ENCODE peak calls at places on chromosomes 11 and 22, in seven cellular contexts. V is activated T-cell treated with anti-CD3 and anti-CD28 coated beads for 4 hours; Q is brain microvascular endothelial cell; G is sigmoid colon; N is progenitor cell of endocrine pancreas; U is activated CD8-positive, alpha-beta memory T cell treated with anti-CD3 and anti-CD28 coated beads, Interleukin-2, amount 50 U/mL, for 4 hours; H is adrenal gland. P is an unnamed sample.

GRCh38 chr22:43014062-43014875 is 680 bp downstream of the PACSIN2 start:
- DNase-seq in V (no peak), Q (no peak), G (peak), N (peak), U (peak), H (peak), P (peak)

GRCh38 chr11:79088967-79089366 is 351.9 kb downstream of the TENM4 start:
- DNase-seq in V (no peak), Q (no peak), G (no peak), N (no peak), U (no peak), H (no peak), P (no peak)

GRCh38 chr11:1060885-1061616 is 13.6 kb upstream of the MUC2 start:
- DNase-seq in V (no peak), Q (peak), G (no peak), N (no peak), U (no peak), H (peak), P (peak)

GRCh38 chr11:10856689-10857603 is 907 bp downstream of the ZBED5 start:
- DNase-seq in V (no peak), Q (peak), G (peak), N (no peak), U (no peak), H (peak), P (peak)

GRCh38 chr22:47115518-47115890 is 353.1 kb downstream of the TBC1D22A start:
- DNase-seq in V (no peak), Q (no peak), G (peak), N (no peak), U (no peak), H (no peak), P (peak)

GRCh38 chr11:8807544-8808225 is 103.3 kb upstream of the AKIP1 start:
- DNase-seq in V (no peak), Q (no peak), G (peak), N (no peak), U (no peak), H (peak), P (peak)

GRCh38 chr11:2432171-2432621 is 12.1 kb downstream of the TRPM5 start:
- DNase-seq in V (no peak), Q (no peak), G (no peak), N (no peak), U (no peak), H (no peak), P (no peak)

GRCh38 chr11:73154178-73154577 is 12.1 kb upstream of the FCHSD2 start:
- DNase-seq in V (no peak), Q (no peak), G (peak), N (no peak), U (no peak), H (no peak), P (no peak)

GRCh38 chr22:48658871-48659270 is 1168.8 kb downstream of the BRD1 start:
- DNase-seq in V (no peak), Q (no peak), G (no peak), N (no peak), U (no peak), H (no peak), P (no peak)

GRCh38 chr11:12685229-12685628 is 11.0 kb downstream of the TEAD1 start:
- DNase-seq in V (no peak), Q (no peak), G (no peak), N (no peak), U (no peak), H (no peak), P (no peak)

GRCh38 chr22:25347752-25348102 is 128.3 kb downstream of the CRYBB2 start:
- DNase-seq in V (no peak), Q (no peak), G (no peak), N (no peak), U (no peak), H (peak), P (no peak)

GRCh38 chr11:13561860-13562259 is 66.1 kb upstream of the PTH start:
- DNase-seq in V (no peak), Q (no peak), G (no peak), N (no peak), U (no peak), H (no peak), P (no peak)

GRCh38 chr11:73475549-73475948 is 99.3 kb downstream of the RELT start:
- DNase-seq in V (no peak), Q (no peak), G (no peak), N (no peak), U (no peak), H (no peak), P (no peak)

GRCh38 chr11:107778839-107779517 is 67.1 kb upstream of the SLN start:
- DNase-seq in V (no peak), Q (no peak), G (no peak), N (no peak), U (no peak), H (no peak), P (no peak)

GRCh38 chr11:44037658-44037998 is 10.2 kb upstream of the ACCSL start:
- DNase-seq in V (no peak), Q (no peak), G (no peak), N (no peak), U (no peak), H (no peak), P (no peak)

GRCh38 chr11:69122642-69123431 is 32.9 kb upstream of the SMIM38 start:
- DNase-seq in V (peak), Q (peak), G (no peak), N (peak), U (peak), H (peak), P (peak)

P was measured in osteoblast.